ENCODE peak calls at places on chromosomes 2 and 18, in six cellular contexts. D is CD4-positive, CD25-positive, alpha-beta regulatory T cell; G is OCI-LY7; E is effector memory CD4-positive, alpha-beta T cell; M is right atrium auricular region; L is tibial nerve. C is an unnamed sample. For H3K9me3, the result is how much of the 10 kb centered on the place peaks cover.

GRCh38 chr2:190535586-190535985 is 1.1 kb upstream of the NEMP2 start:
- DNase-seq in G (peak), M (no peak), L (no peak), D (no peak), E (no peak), C (no peak)

GRCh38 chr18:23503967-23504352 is 649 bp downstream of the RMC1 start:
- DNase-seq in D (no peak), M (no peak), E (no peak), L (no peak), G (peak), C (no peak)

GRCh38 chr2:48482774-48483173 is 47.2 kb upstream of the STON1 start:
- DNase-seq in D (no peak), L (no peak), E (no peak), G (no peak), M (no peak), C (no peak)

GRCh38 chr2:74440378-74441110 is 1.2 kb downstream of the RTKN start:
- DNase-seq in L (peak), E (no peak), D (no peak), M (peak), G (peak), C (peak)

GRCh38 chr2:45233301-45233700 is 224.0 kb upstream of the SIX2 start:
- DNase-seq in M (no peak), E (no peak), G (no peak), D (no peak), L (no peak), C (no peak)

GRCh38 chr2:70978388-70979357 is at the start of gene ANKRD53:
- DNase-seq in G (no peak), M (no peak), L (peak), D (no peak), E (no peak), C (no peak)

GRCh38 chr2:42786561-42787345 is 5.6 kb downstream of the HAAO start:
- DNase-seq in M (no peak), L (no peak), E (no peak), D (no peak), G (no peak), C (no peak)

GRCh38 chr2:10446631-10447030 is 1.5 kb downstream of the ODC1 start:
- DNase-seq in D (no peak), L (no peak), M (no peak), G (peak), E (no peak), C (no peak)

GRCh38 chr2:168470880-168471475 is 14.9 kb downstream of the CERS6 start:
- DNase-seq in L (no peak), E (no peak), D (no peak), M (no peak), G (no peak), C (no peak)

GRCh38 chr2:218278531-218279360 is 8.4 kb downstream of the PNKD start:
- DNase-seq in L (no peak), E (no peak), G (no peak), D (no peak), M (no peak), C (no peak)

GRCh38 chr18:23135679-23136325 is 517 bp downstream of the CABLES1 start:
- DNase-seq in D (peak), M (no peak), L (no peak), E (no peak), G (peak), C (peak)

GRCh38 chr2:221025397-221025796 is 546.7 kb downstream of the EPHA4 start:
- DNase-seq in M (no peak), D (no peak), E (no peak), L (no peak), G (peak), C (no peak)

GRCh38 chr2:74532222-74532621 is 2.5 kb downstream of the HTRA2 start:
- DNase-seq in E (no peak), G (peak), M (no peak), D (peak), L (no peak), C (no peak)

GRCh38 chr18:25787281-25787680 is 303.1 kb downstream of the SS18 start:
- DNase-seq in D (no peak), E (no peak), L (no peak), G (no peak), M (no peak), C (no peak)

GRCh38 chr2:217588266-217588665 is 414.5 kb downstream of the TNS1 start:
- DNase-seq in G (no peak), D (no peak), E (no peak), L (no peak), M (no peak), C (no peak)

GRCh38 chr2:100205128-100205527 is 62.7 kb upstream of the AFF3 start:
- DNase-seq in L (no peak), G (no peak), M (no peak), E (no peak), D (no peak), C (no peak)

GRCh38 chr2:134260726-134261125 is 6.9 kb downstream of the MGAT5 start:
- DNase-seq in G (no peak), E (no peak), D (no peak), M (no peak), L (peak), C (no peak)

GRCh38 chr2:40450066-40450841 is 1.6 kb downstream of the SLC8A1 start:
- DNase-seq in E (no peak), M (no peak), G (peak), D (no peak), L (no peak), C (no peak)

GRCh38 chr2:233255151-233255550 is 3.7 kb downstream of the ATG16L1 start:
- DNase-seq in D (no peak), M (no peak), L (no peak), E (no peak), G (no peak), C (no peak)

GRCh38 chr2:30306522-30306921 is 75.2 kb downstream of the LBH start:
- DNase-seq in L (no peak), G (no peak), D (no peak), E (no peak), M (no peak), C (no peak)

GRCh38 chr18:76822510-76823165 is at the start of gene ZNF236:
- DNase-seq in M (no peak), E (peak), D (peak), G (peak), L (peak), C (no peak)

DNA sequence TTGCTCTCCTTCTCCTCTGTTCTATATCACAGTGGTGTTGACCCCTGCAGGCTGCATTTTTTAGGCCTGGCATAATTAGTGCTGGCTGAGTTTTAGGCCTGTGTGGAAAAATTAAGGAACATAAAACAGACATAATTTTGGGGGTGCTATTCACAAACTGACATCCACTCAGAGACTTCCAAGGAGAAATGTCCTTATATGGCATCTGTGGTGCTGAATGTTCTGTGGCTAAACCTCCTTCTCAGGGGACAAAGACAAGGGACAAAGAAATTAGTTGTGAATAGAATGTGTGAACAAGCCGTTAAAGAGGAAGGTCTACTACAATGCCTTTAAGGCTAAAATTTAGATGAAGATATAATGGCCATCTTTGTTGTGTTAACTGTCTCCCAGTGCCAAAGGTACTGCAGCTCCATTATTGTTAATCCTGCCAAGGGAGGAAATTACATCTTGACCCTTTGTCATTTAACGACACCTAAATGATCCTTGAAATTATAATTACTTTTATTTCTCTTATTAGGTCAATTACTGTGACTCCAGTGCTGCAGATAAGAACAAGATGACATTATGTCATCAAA is 870.0 kb upstream of the CHAC2 start:
- DNase-seq in D (no peak), G (no peak), L (no peak), M (no peak), E (no peak), C (no peak)
- H3K9me3 ChIP-seq in D (under half), G (under half), L (under half), M (under half), E (under half), C (under half)

DNA sequence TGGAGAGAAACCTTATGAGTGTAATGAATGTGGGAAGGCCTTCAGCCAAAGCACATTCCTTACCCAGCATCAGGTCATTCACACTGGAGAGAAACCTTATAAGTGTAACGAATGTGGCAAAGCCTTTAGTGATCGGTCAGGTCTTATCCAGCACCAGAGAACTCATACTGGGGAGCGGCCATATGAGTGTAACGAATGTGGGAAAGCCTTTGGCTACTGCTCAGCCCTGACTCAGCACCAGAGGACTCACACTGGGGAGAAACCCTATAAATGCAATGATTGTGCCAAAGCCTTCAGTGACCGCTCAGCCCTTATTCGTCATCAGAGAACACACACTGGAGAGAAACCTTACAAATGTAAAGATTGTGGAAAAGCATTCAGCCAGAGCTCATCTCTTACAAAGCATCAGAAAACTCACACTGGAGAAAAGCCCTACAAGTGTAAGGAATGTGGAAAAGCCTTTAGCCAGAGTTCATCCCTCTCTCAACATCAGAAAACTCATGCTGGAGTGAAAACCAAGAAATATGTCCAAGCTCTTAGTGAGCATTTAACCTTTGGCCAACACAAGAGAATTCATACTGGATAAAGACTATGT is 7.8 kb downstream of the ZNF892 start:
- DNase-seq in M (no peak), E (no peak), D (no peak), L (no peak), G (no peak), C (no peak)
- H3K9me3 ChIP-seq in M (under half), E (half or more), D (half or more), L (half or more), G (half or more), C (half or more)

GRCh38 chr2:238784671-238785527 is 63.0 kb upstream of the TWIST2 start:
- DNase-seq in M (peak), D (peak), L (peak), G (peak), E (no peak), C (peak)
- H3K9me3 ChIP-seq in M (under half), D (under half), L (under half), G (under half), E (under half), C (under half)

GRCh38 chr18:35246831-35247230 is 6.0 kb downstream of the ZNF397 start:
- DNase-seq in G (no peak), E (no peak), L (no peak), D (no peak), M (no peak), C (no peak)
- H3K9me3 ChIP-seq in G (under half), E (under half), L (under half), D (under half), M (under half), C (under half)

GRCh38 chr18:78721281-78721949 is 258.2 kb upstream of the SALL3 start:
- DNase-seq in G (no peak), M (no peak), E (no peak), D (no peak), L (no peak), C (no peak)
- H3K9me3 ChIP-seq in G (under half), M (under half), E (under half), D (under half), L (under half), C (under half)